ENCODE peak calls at places on chromosomes 11 and 22, in nine cellular contexts. T is HL-60; I is erythroblast; W is activated T-cell treated with anti-CD3 and anti-CD28 coated beads for 1 hour; Q is CD8-positive, alpha-beta memory T cell; M is DMS 273 treated with DMSO at 0.1 percent for 48 hours; L is iris pigment epithelial cell; B is neural crest cell; X is activated B cell treated with CpG ODN at 0.5 μM for 24 hours. G is an unnamed sample.

GRCh38 chr11:63999349-64000025 is 13.2 kb downstream of the OTUB1 start:
- DNase-seq in I (peak), W (peak), T (no peak), X (peak), B (peak), L (peak), M (no peak), Q (peak), G (no peak)

GRCh38 chr11:73931039-73931645 is 19.7 kb upstream of the DNAJB13 start:
- DNase-seq in L (peak), M (peak), B (peak), I (peak), X (no peak), W (no peak), T (peak), Q (no peak), G (peak)

GRCh38 chr11:111205622-111206385 is 39.7 kb upstream of the POU2AF2 start:
- DNase-seq in M (no peak), Q (no peak), T (no peak), X (no peak), B (no peak), L (peak), I (no peak), W (no peak), G (no peak)

GRCh38 chr11:121368504-121368903 is 75.9 kb downstream of the SC5D start:
- DNase-seq in L (no peak), B (no peak), X (no peak), I (no peak), W (no peak), Q (no peak), T (no peak), M (no peak), G (no peak)

GRCh38 chr11:131033151-131033651 is 116.9 kb upstream of the SNX19 start:
- DNase-seq in B (no peak), I (peak), X (no peak), M (no peak), T (no peak), L (peak), W (no peak), Q (no peak), G (no peak)

GRCh38 chr11:102494216-102494615 is 36.3 kb downstream of the MMP7 start:
- DNase-seq in T (no peak), M (no peak), L (peak), W (no peak), B (no peak), X (no peak), I (no peak), Q (no peak), G (no peak)

GRCh38 chr22:21591695-21592094 is 24.2 kb downstream of the UBE2L3 start:
- DNase-seq in M (no peak), I (no peak), W (no peak), L (no peak), X (no peak), Q (no peak), B (no peak), T (no peak), G (no peak)

GRCh38 chr11:60251485-60252207 is 8.7 kb upstream of the MS4A4E start:
- DNase-seq in L (peak), I (peak), B (peak), Q (no peak), T (peak), X (no peak), M (no peak), W (no peak), G (no peak)

GRCh38 chr11:61969838-61970452 is 2.5 kb upstream of the FTH1 start:
- DNase-seq in I (peak), L (peak), Q (no peak), B (no peak), T (peak), W (no peak), M (no peak), X (no peak), G (no peak)

GRCh38 chr11:130634981-130635473 is 186.6 kb downstream of the ADAMTS15 start:
- DNase-seq in X (no peak), L (peak), W (no peak), T (no peak), M (no peak), B (no peak), Q (no peak), I (no peak), G (no peak)

GRCh38 chr22:20095521-20095920 is 15.5 kb downstream of the DGCR8 start:
- DNase-seq in T (no peak), W (no peak), X (no peak), Q (no peak), M (no peak), I (no peak), L (no peak), B (no peak), G (no peak)

GRCh38 chr22:19350476-19350859 is 58.9 kb upstream of the CLTCL1 start:
- DNase-seq in M (no peak), W (no peak), Q (no peak), B (no peak), T (no peak), X (no peak), L (no peak), I (no peak), G (no peak)

GRCh38 chr11:44711113-44711512 is 15.6 kb upstream of the TSPAN18 start:
- DNase-seq in M (peak), L (no peak), T (no peak), I (no peak), B (peak), X (no peak), Q (no peak), W (no peak), G (peak)

GRCh38 chr22:45009881-45010531 is at the start of gene PHF21B:
- DNase-seq in L (peak), X (no peak), B (peak), Q (no peak), T (no peak), W (no peak), M (peak), I (no peak), G (peak)

GRCh38 chr11:91761406-91762027 is 463.1 kb upstream of the FAT3 start:
- DNase-seq in B (no peak), T (no peak), M (peak), X (no peak), I (no peak), L (no peak), W (no peak), Q (no peak), G (no peak)

GRCh38 chr22:42926768-42927167 is 69.7 kb upstream of the ARFGAP3 start:
- DNase-seq in L (no peak), X (no peak), T (no peak), W (no peak), B (no peak), Q (no peak), M (no peak), I (no peak), G (no peak)

GRCh38 chr11:117814204-117814765 is 10.3 kb downstream of the FXYD2 start:
- DNase-seq in L (no peak), B (no peak), I (no peak), X (no peak), T (no peak), W (no peak), M (no peak), Q (no peak), G (no peak)

G was measured in NCI-H1694 treated with DMSO at 0.1 percent for 48 hours.